ENCODE peak calls at places on chromosomes 11 and 22, in ten cellular contexts. V, X, K, I, B, F, A, C, Q and T are unnamed samples.

GRCh38 chr11:119144825-119145476 is 3.9 kb upstream of the ABCG4 start:
- DNase-seq in F (peak), Q (peak), B (no peak), A (peak), C (no peak), V (peak), X (peak), K (peak), I (no peak), T (no peak)

GRCh38 chr11:95487391-95487790 is 256.4 kb upstream of the SESN3 start:
- DNase-seq in X (no peak), K (no peak), B (no peak), F (no peak), C (no peak), Q (peak), V (no peak), I (no peak), A (no peak), T (no peak)

GRCh38 chr11:100887659-100888058 is 200.6 kb downstream of the ARHGAP42 start:
- DNase-seq in A (no peak), X (no peak), V (no peak), C (no peak), B (no peak), Q (no peak), F (no peak), K (no peak), I (no peak), T (no peak)

GRCh38 chr11:19817265-19817851 is 104.7 kb downstream of the NAV2 start:
- DNase-seq in V (no peak), Q (no peak), K (peak), X (no peak), B (no peak), A (no peak), I (no peak), C (no peak), F (no peak), T (peak)

GRCh38 chr22:40791241-40791640 is 27.9 kb downstream of the SLC25A17 start:
- DNase-seq in Q (no peak), K (no peak), F (no peak), A (no peak), I (no peak), B (no peak), X (no peak), V (no peak), C (no peak), T (no peak)

GRCh38 chr11:124669193-124669592 is 4.3 kb downstream of the SIAE start:
- DNase-seq in C (peak), Q (peak), F (peak), V (peak), B (peak), X (peak), A (peak), I (no peak), K (peak), T (no peak)

GRCh38 chr22:35629406-35630234 is 12.5 kb upstream of the MB start:
- DNase-seq in B (peak), V (no peak), Q (peak), F (peak), A (no peak), C (no peak), X (no peak), I (peak), K (no peak), T (no peak)

GRCh38 chr11:2426221-2426620 is 18.1 kb downstream of the TRPM5 start:
- DNase-seq in I (no peak), A (no peak), B (no peak), K (no peak), Q (no peak), C (no peak), F (no peak), V (no peak), X (no peak), T (no peak)

GRCh38 chr11:126874276-126874675 is 126.3 kb downstream of the KIRREL3 start:
- DNase-seq in I (no peak), C (no peak), F (no peak), Q (no peak), B (no peak), K (no peak), A (no peak), X (no peak), V (no peak), T (no peak)

GRCh38 chr22:35648066-35649025 is at the start of gene APOL6:
- DNase-seq in I (no peak), A (peak), B (peak), F (no peak), X (peak), Q (peak), C (peak), K (peak), V (no peak), T (no peak)

GRCh38 chr11:122804161-122804560 is 34.1 kb upstream of the CRTAM start:
- DNase-seq in K (no peak), A (no peak), C (no peak), B (no peak), X (no peak), I (no peak), V (no peak), Q (no peak), F (no peak), T (no peak)

GRCh38 chr22:50329236-50329635 is 2.4 kb upstream of the DENND6B start:
- DNase-seq in A (no peak), I (no peak), X (no peak), F (no peak), V (no peak), Q (no peak), B (no peak), C (no peak), K (no peak), T (no peak)

GRCh38 chr11:17498058-17498457 is 21.4 kb upstream of the ABCC8 start:
- DNase-seq in F (no peak), C (no peak), B (no peak), Q (no peak), K (no peak), V (peak), A (no peak), X (no peak), I (no peak), T (no peak)

GRCh38 chr11:40274017-40274416 is 1185.4 kb downstream of the LRRC4C start:
- DNase-seq in F (no peak), Q (no peak), B (no peak), A (no peak), I (no peak), X (no peak), C (no peak), K (no peak), V (no peak), T (no peak)